ENCODE peak calls at places on chromosomes 6 and 20, in nine cellular contexts. K is heart right ventricle, A is uterus, C is astrocyte, L is psoas muscle, R is cardiac muscle cell, O is left lung, D is Peyer's patch, W is mucosa of descending colon. Q is an unnamed sample.

GRCh38 chr6:72865467-72865866 is 243.6 kb downstream of the KCNQ5 start:
- DNase-seq in K (no peak), A (no peak), C (peak; percentile 31), L (peak; percentile 37), R (no peak), O (no peak), D (no peak), W (no peak), Q (no peak)

GRCh38 chr6:108655840-108656650 is 95.3 kb downstream of the FOXO3 start:
- DNase-seq in K (no peak), A (peak; percentile 66), C (peak; percentile 87), L (no peak), R (no peak), O (no peak), D (no peak), W (no peak), Q (no peak)

GRCh38 chr6:166008441-166009369 is 158.9 kb downstream of the TBXT start:
- DNase-seq in K (no peak), A (no peak), C (peak; percentile 70), L (no peak), R (peak; percentile 50), O (no peak), D (no peak), W (no peak), Q (no peak)

GRCh38 chr6:1416191-1416764 is 26.9 kb downstream of the FOXF2 start:
- DNase-seq in K (no peak), A (no peak), C (no peak), L (no peak), R (no peak), O (no peak), D (no peak), W (no peak), Q (no peak)

GRCh38 chr6:108134213-108134973 is 31.4 kb upstream of the NR2E1 start:
- DNase-seq in K (no peak), A (no peak), C (no peak), L (no peak), R (no peak), O (no peak), D (no peak), W (no peak), Q (no peak)

GRCh38 chr6:119340766-119341487 is 8.6 kb downstream of the MAN1A1 start:
- DNase-seq in K (no peak), A (no peak), C (no peak), L (no peak), R (peak; percentile 47), O (no peak), D (no peak), W (no peak), Q (no peak)

GRCh38 chr6:38062066-38062465 is 242.5 kb downstream of the ZFAND3 start:
- DNase-seq in K (no peak), A (no peak), C (no peak), L (no peak), R (no peak), O (no peak), D (no peak), W (no peak), Q (no peak)

GRCh38 chr20:4998160-4998651 is 3.1 kb downstream of the SLC23A2 start:
- DNase-seq in K (no peak), A (no peak), C (no peak), L (no peak), R (no peak), O (no peak), D (no peak), W (no peak), Q (peak; percentile 32)

GRCh38 chr6:112173401-112173800 is 81.0 kb downstream of the LAMA4 start:
- DNase-seq in K (no peak), A (no peak), C (no peak), L (no peak), R (no peak), O (no peak), D (no peak), W (no peak), Q (no peak)

GRCh38 chr6:163455553-163455952 is 41.0 kb downstream of the QKI start:
- DNase-seq in K (no peak), A (no peak), C (peak; percentile 72), L (no peak), R (no peak), O (no peak), D (no peak), W (no peak), Q (no peak)

GRCh38 chr20:24990810-24991252 is 1.7 kb downstream of the APMAP start:
- DNase-seq in K (no peak), A (no peak), C (no peak), L (no peak), R (no peak), O (no peak), D (no peak), W (no peak), Q (no peak)

GRCh38 chr20:55615818-55616217 is 389.5 kb downstream of the CBLN4 start:
- DNase-seq in K (no peak), A (no peak), C (no peak), L (no peak), R (no peak), O (no peak), D (no peak), W (no peak), Q (no peak)

GRCh38 chr6:16770701-16771569 is 9.7 kb upstream of the ATXN1 start:
- DNase-seq in K (peak; percentile 83), A (peak; percentile 78), C (peak; percentile 65), L (peak; percentile 72), R (peak; percentile 81), O (peak; percentile 97), D (peak; percentile 77), W (peak; percentile 83), Q (peak; percentile 57)

GRCh38 chr6:16769986-16770376 is 8.7 kb upstream of the ATXN1 start:
- DNase-seq in K (no peak), A (no peak), C (peak; percentile 92), L (no peak), R (no peak), O (no peak), D (no peak), W (no peak), Q (no peak)

GRCh38 chr6:16767765-16768514 is 6.7 kb upstream of the ATXN1 start:
- DNase-seq in K (no peak), A (no peak), C (no peak), L (no peak), R (no peak), O (no peak), D (no peak), W (no peak), Q (no peak)

GRCh38 chr6:16766836-16767745 is 5.8 kb upstream of the ATXN1 start:
- DNase-seq in K (no peak), A (no peak), C (peak; percentile 74), L (no peak), R (no peak), O (no peak), D (no peak), W (no peak), Q (no peak)

GRCh38 chr6:16769131-16769985 is 8.1 kb upstream of the ATXN1 start:
- DNase-seq in K (no peak), A (peak; percentile 63), C (peak; percentile 99), L (peak; percentile 14), R (peak; percentile 9), O (no peak), D (peak; percentile 46), W (peak; percentile 53), Q (peak; percentile 71)
- TF ChIP-seq CTCF in K (no peak), A (no peak), C (no peak), L (no peak), R (no peak), O (no peak), D (no peak), W (no peak), Q (no peak)

GRCh38 chr6:121619013-121619412 is 183.6 kb downstream of the GJA1 start:
- DNase-seq in K (no peak), A (no peak), C (no peak), L (no peak), R (no peak), O (no peak), D (no peak), W (no peak), Q (no peak)
- H3K4me3 ChIP-seq in K (no peak overlapping the region), A (no peak overlapping the region), C (no peak overlapping the region), L (no peak overlapping the region), R (no peak overlapping the region), O (no peak overlapping the region), D (no peak overlapping the region), W (no peak overlapping the region), Q (no peak overlapping the region)

GRCh38 chr20:62917720-62918119 is 8.6 kb downstream of the DIDO1 start:
- DNase-seq in K (no peak), A (no peak), C (no peak), L (no peak), R (no peak), O (no peak), D (no peak), W (no peak), Q (no peak)
- H3K4me1 ChIP-seq in K (peaks cover 98% of the 10 kb centered on the region), A (peaks cover 32% of the 10 kb centered on the region), C (peaks cover 16% of the 10 kb centered on the region), L (peaks cover 87% of the 10 kb centered on the region), R (peaks cover 41% of the 10 kb centered on the region), O (peaks cover 92% of the 10 kb centered on the region), D (no peaks in the 10 kb centered on the region), W (peaks cover 48% of the 10 kb centered on the region), Q (peaks cover 96% of the 10 kb centered on the region)

GRCh38 chr6:3413612-3414011 is 43.2 kb downstream of the SLC22A23 start:
- DNase-seq in K (no peak), A (no peak), C (no peak), L (no peak), R (no peak), O (no peak), D (no peak), W (no peak), Q (no peak)

GRCh38 chr6:3415490-3415889 is 41.4 kb downstream of the SLC22A23 start:
- DNase-seq in K (no peak), A (no peak), C (no peak), L (no peak), R (no peak), O (no peak), D (no peak), W (no peak), Q (no peak)

GRCh38 chr6:3412779-3413500 is 43.9 kb downstream of the SLC22A23 start:
- DNase-seq in K (no peak), A (no peak), C (no peak), L (no peak), R (no peak), O (no peak), D (no peak), W (no peak), Q (no peak)

GRCh38 chr6:3417473-3417872 is 39.4 kb downstream of the SLC22A23 start:
- DNase-seq in K (no peak), A (no peak), C (no peak), L (no peak), R (no peak), O (no peak), D (no peak), W (no peak), Q (no peak)

DNA sequence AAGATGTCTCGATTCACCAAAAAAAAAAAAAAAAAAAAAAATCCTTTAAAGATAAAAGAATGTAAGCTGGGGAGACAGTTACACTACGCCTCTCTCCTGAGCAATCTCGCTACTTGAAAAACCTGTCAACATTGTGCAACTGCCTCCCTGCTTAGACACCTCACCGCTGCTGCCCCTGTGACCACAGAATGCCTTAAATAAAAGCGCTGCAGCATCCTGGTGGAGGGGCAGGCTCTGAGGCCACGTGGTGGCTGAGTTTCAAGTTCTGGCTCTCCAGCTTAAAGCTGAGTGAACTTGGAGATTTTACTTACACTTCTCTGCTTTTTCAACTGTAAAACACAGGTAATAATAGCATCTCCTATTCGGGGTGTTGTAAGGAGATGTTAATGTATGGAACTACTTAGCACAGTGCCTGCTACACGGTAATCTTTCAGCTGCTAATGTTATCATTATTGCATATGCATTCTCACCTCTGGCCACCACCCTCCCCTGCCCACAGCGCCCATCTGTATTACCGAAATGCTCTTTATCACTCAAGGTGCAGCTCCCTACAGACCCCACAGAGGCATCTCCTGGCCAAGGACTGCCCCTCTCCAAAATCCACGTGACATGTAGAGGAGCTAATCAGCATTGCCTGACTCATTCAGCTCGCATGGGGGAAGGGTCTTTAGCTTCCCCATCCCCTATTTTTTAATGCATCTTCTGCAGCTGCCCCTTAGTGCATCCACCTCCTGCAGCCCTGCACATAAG is 42.0 kb downstream of the SLC22A23 start:
- DNase-seq in K (no peak), A (no peak), C (peak; percentile 86), L (no peak), R (peak; percentile 86), O (no peak), D (no peak), W (no peak), Q (no peak)
- TF ChIP-seq CTCF in K (no peak), A (no peak), C (no peak), L (no peak), R (no peak), O (no peak), D (no peak), W (no peak), Q (no peak)